ENCODE peak calls at places on chromosomes 12 and 14, in four cellular contexts. One of them, this sample, is unnamed.

GRCh38 chr12:95955549-95956159 is 12.5 kb downstream of the AMDHD1 start:
- DNase-seq in stromal cell of bone marrow: no peak
- DNase-seq in HTR-8/SVneo: no peak
- DNase-seq in D341Med: no peak
- DNase-seq in this sample: no peak

GRCh38 chr12:2475984-2476383 is 318.8 kb upstream of the FKBP4 start:
- DNase-seq in stromal cell of bone marrow: no peak
- DNase-seq in HTR-8/SVneo: no peak
- DNase-seq in D341Med: peak; percentile 69
- DNase-seq in this sample: no peak

GRCh38 chr12:52307836-52308806 is 13.1 kb downstream of the KRT83 start:
- DNase-seq in stromal cell of bone marrow: no peak
- DNase-seq in HTR-8/SVneo: no peak
- DNase-seq in D341Med: peak; percentile 73
- DNase-seq in this sample: no peak

GRCh38 chr12:19227190-19227879 is 97.8 kb downstream of the PLEKHA5 start:
- DNase-seq in stromal cell of bone marrow: no peak
- DNase-seq in HTR-8/SVneo: no peak
- DNase-seq in D341Med: peak; percentile 39
- DNase-seq in this sample: no peak

GRCh38 chr14:90319634-90320541 is 11.9 kb downstream of the NRDE2 start:
- DNase-seq in stromal cell of bone marrow: no peak
- DNase-seq in HTR-8/SVneo: no peak
- DNase-seq in D341Med: no peak
- DNase-seq in this sample: no peak

GRCh38 chr14:105460116-105460515 is 14.5 kb upstream of the CRIP2 start:
- DNase-seq in stromal cell of bone marrow: no peak
- DNase-seq in HTR-8/SVneo: no peak
- DNase-seq in D341Med: no peak
- DNase-seq in this sample: no peak

GRCh38 chr12:226401-226800 is 12.4 kb upstream of the SLC6A12 start:
- DNase-seq in stromal cell of bone marrow: no peak
- DNase-seq in HTR-8/SVneo: no peak
- DNase-seq in D341Med: no peak
- DNase-seq in this sample: no peak

GRCh38 chr12:84862190-84862589 is 50.4 kb downstream of the SLC6A15 start:
- DNase-seq in stromal cell of bone marrow: no peak
- DNase-seq in HTR-8/SVneo: no peak
- DNase-seq in D341Med: no peak
- DNase-seq in this sample: no peak

GRCh38 chr12:56267443-56268071 is 815 bp downstream of the COQ10A start:
- DNase-seq in stromal cell of bone marrow: peak; percentile 18
- DNase-seq in HTR-8/SVneo: no peak
- DNase-seq in D341Med: no peak
- DNase-seq in this sample: no peak

GRCh38 chr12:42213954-42214426 is 24.1 kb downstream of the YAF2 start:
- DNase-seq in stromal cell of bone marrow: no peak
- DNase-seq in HTR-8/SVneo: no peak
- DNase-seq in D341Med: no peak
- DNase-seq in this sample: no peak

GRCh38 chr12:53103860-53104305 is 597 bp downstream of the SOAT2 start:
- DNase-seq in stromal cell of bone marrow: no peak
- DNase-seq in HTR-8/SVneo: no peak
- DNase-seq in D341Med: no peak
- DNase-seq in this sample: no peak

GRCh38 chr14:67265131-67265530 is 23.9 kb downstream of the PALS1 start:
- DNase-seq in stromal cell of bone marrow: no peak
- DNase-seq in HTR-8/SVneo: no peak
- DNase-seq in D341Med: no peak
- DNase-seq in this sample: no peak

GRCh38 chr12:29376118-29376517 is 4.9 kb downstream of the ERGIC2 start:
- DNase-seq in stromal cell of bone marrow: no peak
- DNase-seq in HTR-8/SVneo: no peak
- DNase-seq in D341Med: no peak
- DNase-seq in this sample: no peak

This sample was measured in naive thymus-derived CD8-positive, alpha-beta T cell.